ENCODE peak calls at places on chromosome 22, in seven cellular contexts. A is heart left ventricle, X is sigmoid colon, V is tibial nerve, W is prostate gland, H is right lobe of liver, O is endothelial cell of umbilical vein. Q is an unnamed sample.

GRCh38 chr22:26885441-26886261 is 228.3 kb downstream of the MIAT start:
- DNase-seq in X (no peak), O (no peak), V (no peak), A (no peak), W (no peak), H (no peak), Q (no peak)

GRCh38 chr22:44625981-44626687 is 75.9 kb upstream of the PRR5 start:
- DNase-seq in A (peak), V (peak), W (peak), X (peak), O (peak), H (peak), Q (peak)

GRCh38 chr22:46587492-46588278 is 32.5 kb upstream of the GRAMD4 start:
- DNase-seq in A (peak), O (no peak), V (no peak), X (no peak), W (no peak), H (peak), Q (no peak)

GRCh38 chr22:19872779-19873137 is 18.1 kb upstream of the GNB1L start:
- DNase-seq in A (peak), X (no peak), W (no peak), H (peak), V (peak), O (no peak), Q (peak)

GRCh38 chr22:37178350-37179125 is 9.5 kb downstream of the C1QTNF6 start:
- DNase-seq in A (peak), O (peak), V (no peak), W (no peak), H (peak), X (no peak), Q (no peak)

GRCh38 chr22:28411125-28411524 is 268.5 kb downstream of the TTC28 start:
- DNase-seq in O (peak), H (no peak), X (no peak), W (no peak), A (no peak), V (no peak), Q (no peak)

GRCh38 chr22:30435674-30436126 is 10.1 kb downstream of the MTFP1 start:
- DNase-seq in X (no peak), A (no peak), O (peak), H (peak), W (no peak), V (no peak), Q (peak)

GRCh38 chr22:50257451-50258360 is 3.8 kb downstream of the MAPK12 start:
- DNase-seq in V (no peak), A (no peak), O (no peak), X (no peak), W (no peak), H (peak), Q (no peak)

GRCh38 chr22:44686873-44687600 is 15.0 kb upstream of the PRR5 start:
- DNase-seq in V (no peak), O (no peak), X (no peak), H (no peak), A (no peak), W (no peak), Q (no peak)

GRCh38 chr22:32532819-32533128 is 58.2 kb downstream of the FBXO7 start:
- DNase-seq in H (no peak), A (no peak), V (no peak), W (no peak), O (no peak), X (no peak), Q (no peak)

GRCh38 chr22:27251563-27251962 is 550.0 kb downstream of the MN1 start:
- DNase-seq in A (no peak), X (no peak), W (no peak), V (no peak), O (no peak), H (no peak), Q (no peak)

GRCh38 chr22:36065462-36065774 is 36.8 kb upstream of the RBFOX2 start:
- DNase-seq in H (no peak), X (no peak), A (no peak), W (no peak), O (no peak), V (no peak), Q (no peak)
- TF ChIP-seq POLR2A in H (no peak), X (no peak), A (no peak), W (no peak), O (no peak), V (no peak), Q (no peak)

GRCh38 chr22:25747245-25747944 is 5.4 kb downstream of the MYO18B start:
- DNase-seq in V (no peak), W (no peak), H (no peak), X (no peak), A (peak), O (peak), Q (peak)

GRCh38 chr22:25748140-25748539 is 6.2 kb downstream of the MYO18B start:
- DNase-seq in V (no peak), H (no peak), X (no peak), W (no peak), O (no peak), A (no peak), Q (no peak)

GRCh38 chr22:25744694-25745093 is 2.7 kb downstream of the MYO18B start:
- DNase-seq in A (no peak), W (no peak), V (no peak), H (no peak), X (peak), O (no peak), Q (no peak)

GRCh38 chr22:25745341-25746011 is 3.5 kb downstream of the MYO18B start:
- DNase-seq in O (no peak), V (no peak), H (no peak), W (no peak), X (peak), A (no peak), Q (no peak)

DNA sequence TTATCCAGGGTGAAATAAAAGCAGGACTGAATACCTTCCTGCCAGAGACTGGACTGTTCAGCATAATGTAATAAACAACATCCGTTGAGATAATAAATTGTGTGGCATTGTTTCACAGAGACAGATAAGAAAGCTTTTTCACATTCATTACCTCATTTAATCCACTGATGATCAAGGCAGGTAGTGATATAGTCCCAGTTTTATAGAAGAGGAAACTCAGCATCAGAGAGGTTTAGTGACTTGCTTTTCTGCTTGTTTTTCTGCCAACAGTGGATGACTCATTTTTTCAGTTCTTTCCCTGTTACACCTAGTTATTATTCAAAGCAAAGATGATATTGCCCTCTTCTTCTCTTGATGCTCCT is 4.0 kb downstream of the MYO18B start:
- DNase-seq in H (no peak), O (peak), X (no peak), W (no peak), A (no peak), V (no peak), Q (no peak)
- H3K27ac ChIP-seq in H (no peak), O (no peak), X (no peak), W (no peak), A (peak), V (no peak), Q (no peak)

GRCh38 chr22:42039271-42039670 is 31.3 kb downstream of the NAGA start:
- DNase-seq in V (no peak), W (no peak), O (no peak), X (no peak), A (no peak), H (no peak), Q (no peak)

GRCh38 chr22:42033263-42034181 is 34.9 kb downstream of the WBP2NL start:
- DNase-seq in A (no peak), V (no peak), W (no peak), X (no peak), O (no peak), H (no peak), Q (no peak)

GRCh38 chr22:42035256-42035655 is 35.4 kb downstream of the NAGA start:
- DNase-seq in O (no peak), W (no peak), X (no peak), H (no peak), V (no peak), A (no peak), Q (no peak)
- TF ChIP-seq POLR2A in O (no peak), W (no peak), X (no peak), H (no peak), V (no peak), A (no peak), Q (no peak)

DNA sequence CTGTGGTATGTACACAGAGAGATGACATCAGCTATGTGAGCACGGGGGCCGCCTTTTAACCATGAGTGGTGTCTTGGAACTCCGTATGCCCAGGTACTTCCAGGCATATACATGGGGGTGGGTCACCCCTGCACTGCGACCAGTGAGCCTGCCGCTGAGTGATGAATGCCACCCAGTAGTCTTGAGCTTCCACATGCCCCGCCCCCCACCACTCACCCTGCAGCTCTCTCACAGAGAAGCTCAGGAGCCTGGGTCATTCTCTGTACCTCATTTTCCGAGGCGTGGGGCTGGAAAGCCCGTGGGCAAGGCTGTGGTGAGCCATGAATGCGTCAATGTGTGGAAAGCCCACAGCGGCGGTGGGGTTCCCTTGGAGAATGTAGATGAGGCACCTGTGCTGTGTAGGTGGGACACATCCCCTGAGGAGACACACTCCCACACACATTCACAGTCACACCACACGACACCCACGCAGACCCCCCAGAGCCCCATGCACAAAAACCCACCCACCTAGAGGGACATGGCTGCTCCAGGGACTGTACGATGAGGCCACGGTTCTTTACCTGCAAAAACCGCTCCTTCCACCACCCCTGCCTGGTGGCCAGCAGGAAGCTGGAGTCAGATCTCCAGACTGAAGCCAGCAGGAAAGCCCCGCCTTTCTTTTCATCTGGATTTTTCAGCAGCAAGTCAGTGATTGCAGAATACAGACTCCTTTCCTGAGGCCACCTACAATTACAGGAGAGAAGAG is 67.6 kb downstream of the PIWIL3 start:
- DNase-seq in O (no peak), V (no peak), X (no peak), W (no peak), H (no peak), A (no peak), Q (no peak)
- H3K27ac ChIP-seq in O (no peak), V (no peak), X (no peak), W (no peak), H (no peak), A (no peak), Q (no peak)

DNA sequence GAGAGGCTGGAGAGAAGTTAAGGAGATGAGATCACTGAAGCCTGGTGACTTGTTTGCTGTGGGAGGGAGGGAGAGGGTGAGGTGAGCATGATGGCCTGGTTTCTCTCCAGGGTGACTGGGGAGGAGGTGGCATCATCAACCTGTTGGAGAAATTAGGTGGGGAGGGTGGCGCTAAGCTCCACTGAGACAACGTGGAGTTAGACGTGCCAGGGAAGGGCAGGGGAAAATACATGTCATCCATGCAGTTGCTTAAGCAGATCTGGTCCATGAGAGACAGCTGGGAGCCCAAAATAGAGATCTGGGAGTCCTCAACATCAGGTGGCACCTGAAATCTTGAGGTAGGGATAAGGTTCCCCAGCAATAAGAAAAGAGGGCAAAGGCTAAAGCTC is 9.3 kb upstream of the MAFF start:
- DNase-seq in X (no peak), A (no peak), W (no peak), O (no peak), H (no peak), V (no peak), Q (no peak)
- TF ChIP-seq POLR2A in X (no peak), A (no peak), W (no peak), O (no peak), H (no peak), V (no peak), Q (no peak)

GRCh38 chr22:38955250-38955775 is 2.1 kb upstream of the APOBEC3A start:
- DNase-seq in O (no peak), A (no peak), X (no peak), V (no peak), W (no peak), H (peak), Q (no peak)

GRCh38 chr22:38953091-38953490 is 4.3 kb upstream of the APOBEC3A start:
- DNase-seq in X (peak), O (no peak), V (no peak), W (no peak), H (no peak), A (no peak), Q (no peak)

GRCh38 chr22:38954414-38955043 is 2.9 kb upstream of the APOBEC3A start:
- DNase-seq in X (no peak), A (no peak), V (no peak), W (no peak), O (no peak), H (no peak), Q (no peak)

GRCh38 chr22:38952382-38952993 is 4.9 kb upstream of the APOBEC3A start:
- DNase-seq in X (peak), H (no peak), W (no peak), O (no peak), A (no peak), V (no peak), Q (no peak)

DNA sequence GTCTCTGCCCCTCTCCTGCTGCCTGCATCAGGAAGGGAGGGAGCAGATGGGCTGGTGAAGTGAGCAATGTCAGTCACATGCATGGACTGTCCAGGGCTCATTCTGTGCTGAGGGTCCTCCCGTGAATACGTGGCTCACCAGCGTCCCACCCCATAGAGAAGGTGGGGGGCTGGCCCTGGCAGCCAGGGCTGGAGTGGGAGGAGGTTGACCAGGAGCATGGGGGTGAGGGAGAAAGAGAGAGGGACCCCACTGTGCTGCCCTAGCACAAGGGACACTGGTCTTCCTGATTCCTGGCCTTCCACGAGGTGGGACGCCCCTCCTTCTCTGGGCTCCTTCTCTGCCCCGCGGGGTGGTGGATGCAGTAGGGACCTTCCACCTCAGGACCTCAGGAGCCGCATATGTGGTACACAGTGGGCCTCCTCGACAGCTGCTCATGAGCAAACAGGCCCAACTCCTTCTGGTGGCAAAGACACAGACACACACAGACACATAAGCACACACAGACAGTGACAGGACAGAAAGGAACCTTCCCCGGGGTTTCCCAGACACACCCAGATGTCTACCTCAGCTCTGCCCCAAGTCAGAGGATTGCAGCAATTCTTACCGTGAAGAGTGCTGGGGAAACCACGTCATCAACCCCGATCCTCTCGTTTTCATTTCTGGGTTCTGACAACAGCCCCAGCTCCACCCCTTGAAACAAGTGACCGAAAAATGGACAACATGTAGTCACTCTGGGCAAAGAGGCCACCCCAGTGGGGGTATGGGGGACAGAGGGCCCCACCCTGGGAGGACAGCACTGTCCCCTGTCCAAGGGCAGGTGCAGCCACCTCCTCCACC is 3.6 kb upstream of the APOBEC3A start:
- DNase-seq in A (no peak), V (no peak), H (no peak), O (no peak), W (no peak), X (peak), Q (no peak)
- H3K27ac ChIP-seq in A (no peak), V (no peak), H (no peak), O (no peak), W (no peak), X (no peak), Q (no peak)

Q was measured in uterus.